ENCODE peak calls at places on chromosome 18, in nine cellular contexts. U is right lobe of liver; V is heart right ventricle; F is uterus; D is CD8-positive, alpha-beta T cell; P is mucosa of descending colon; G is suprapubic skin; O is OCI-LY7; Y is GM23338. Z is an unnamed sample. For H3K4me1, the result is how much of the 10 kb centered on the place peaks cover.

GRCh38 chr18:40962784-40963183 is 992.2 kb upstream of the PIK3C3 start:
- DNase-seq in U (no peak), Y (no peak), G (no peak), V (no peak), P (no peak), D (no peak), F (no peak), O (no peak), Z (no peak)

GRCh38 chr18:36953047-36953446 is 124.1 kb downstream of the KIAA1328 start:
- DNase-seq in O (no peak), P (no peak), Y (no peak), G (no peak), U (no peak), V (no peak), F (no peak), D (no peak), Z (no peak)

GRCh38 chr18:26941608-26942007 is 76.1 kb upstream of the AQP4 start:
- DNase-seq in V (no peak), F (no peak), O (no peak), P (no peak), U (no peak), Y (no peak), D (no peak), G (no peak), Z (no peak)

GRCh38 chr18:15165048-15165447 is 417.1 kb downstream of the ANKRD30B start:
- DNase-seq in Y (no peak), V (no peak), D (no peak), F (no peak), P (no peak), U (peak), O (no peak), G (no peak), Z (no peak)

GRCh38 chr18:7872569-7872968 is 305.5 kb downstream of the PTPRM start:
- DNase-seq in U (no peak), G (no peak), Y (no peak), P (no peak), F (no peak), V (no peak), O (no peak), D (no peak), Z (no peak)

GRCh38 chr18:27712066-27712465 is 464.9 kb downstream of the CDH2 start:
- DNase-seq in P (no peak), G (no peak), D (no peak), U (no peak), F (no peak), Y (peak), V (no peak), O (no peak), Z (no peak)

GRCh38 chr18:9854801-9855676 is 30.7 kb upstream of the TXNDC2 start:
- DNase-seq in D (no peak), P (no peak), G (no peak), U (no peak), Y (no peak), V (no peak), O (no peak), F (peak), Z (peak)

GRCh38 chr18:25662247-25662646 is 310.3 kb upstream of the ZNF521 start:
- DNase-seq in Y (no peak), V (no peak), U (no peak), O (no peak), P (no peak), G (no peak), D (no peak), F (no peak), Z (no peak)

GRCh38 chr18:500230-500555 is 308 bp downstream of the COLEC12 start:
- DNase-seq in U (no peak), G (no peak), D (no peak), F (peak), Y (peak), P (no peak), O (no peak), V (no peak), Z (no peak)

GRCh38 chr18:61333271-61333745 is at the start of gene CDH20:
- DNase-seq in P (no peak), F (no peak), D (no peak), G (no peak), V (no peak), U (no peak), O (no peak), Y (peak), Z (no peak)

GRCh38 chr18:74082476-74083070 is 65.1 kb downstream of the FBXO15 start:
- DNase-seq in P (peak), D (peak), Y (peak), U (no peak), F (no peak), G (no peak), O (peak), V (peak), Z (no peak)

GRCh38 chr18:80244956-80245730 is 2.2 kb downstream of the PARD6G start:
- DNase-seq in V (no peak), U (no peak), P (no peak), O (no peak), G (peak), F (no peak), Y (no peak), D (peak), Z (no peak)

GRCh38 chr18:41881285-41881684 is 73.7 kb upstream of the PIK3C3 start:
- DNase-seq in U (no peak), O (no peak), D (no peak), P (no peak), Y (no peak), F (no peak), V (no peak), G (no peak), Z (no peak)

GRCh38 chr18:3619222-3619621 is 169.2 kb downstream of the TGIF1 start:
- DNase-seq in G (no peak), F (no peak), Y (no peak), D (no peak), O (no peak), P (no peak), U (no peak), V (no peak), Z (no peak)

DNA sequence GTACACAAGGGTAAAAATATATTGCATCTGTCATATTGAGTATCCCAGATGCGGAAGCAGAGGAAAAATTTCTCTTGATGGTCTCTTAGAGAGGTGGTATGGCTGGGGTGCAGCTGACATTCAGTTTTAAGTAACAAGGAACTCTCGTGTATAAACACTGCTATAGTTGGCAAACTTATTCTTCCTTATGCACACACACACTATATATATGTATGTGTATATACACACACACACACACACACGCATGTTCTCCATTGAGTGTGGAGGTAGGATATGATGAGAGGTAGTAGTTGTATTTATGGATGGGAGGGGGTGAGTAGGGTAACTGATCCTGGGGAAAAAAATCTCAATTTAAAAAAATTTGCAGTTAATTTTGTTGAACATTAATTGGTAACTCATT is 10.6 kb downstream of the PHLPP1 start:
- DNase-seq in P (no peak), O (no peak), V (no peak), D (no peak), U (no peak), Y (no peak), F (no peak), G (no peak), Z (no peak)
- H3K4me1 ChIP-seq in P (under half), O (under half), V (under half), D (under half), U (under half), Y (under half), F (under half), G (under half), Z (under half)

DNA sequence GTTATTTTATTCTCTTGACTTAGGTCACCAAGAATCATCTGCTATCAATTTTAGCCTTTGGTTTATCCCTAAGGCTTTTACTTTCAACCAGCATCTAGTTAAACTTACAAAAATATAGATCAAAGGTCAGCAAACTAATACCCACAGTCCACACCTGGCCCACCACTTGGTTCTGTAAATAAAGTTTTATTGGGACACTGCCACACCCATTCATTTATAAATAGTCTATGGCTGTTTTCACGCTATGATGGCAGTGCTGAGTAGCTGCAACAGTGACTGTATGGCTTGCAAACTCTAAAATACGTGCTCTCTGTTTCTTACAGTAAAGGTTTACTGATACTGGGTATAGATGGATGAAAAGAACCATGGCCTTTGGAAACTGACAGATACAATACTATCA is 107.0 kb downstream of the MEP1B start:
- DNase-seq in V (no peak), D (no peak), Y (no peak), O (no peak), G (no peak), U (no peak), F (no peak), P (no peak), Z (no peak)
- TF ChIP-seq CTCF in V (no peak), D (no peak), Y (no peak), O (no peak), G (no peak), U (no peak), F (no peak), P (no peak), Z (no peak)

GRCh38 chr18:13260927-13261471 is 42.4 kb downstream of the LDLRAD4 start:
- DNase-seq in Y (no peak), O (no peak), P (no peak), F (no peak), D (no peak), G (peak), V (no peak), U (no peak), Z (no peak)
- H3K4me3 ChIP-seq in Y (no peak), O (no peak), P (no peak), F (no peak), D (no peak), G (peak), V (no peak), U (no peak), Z (no peak)

GRCh38 chr18:75213610-75214009 is 3.0 kb downstream of the TSHZ1 start:
- DNase-seq in F (no peak), G (no peak), O (no peak), V (no peak), U (no peak), Y (no peak), D (no peak), P (no peak), Z (no peak)

GRCh38 chr18:75215663-75216062 is 5.1 kb downstream of the TSHZ1 start:
- DNase-seq in Y (no peak), F (no peak), U (no peak), D (no peak), V (no peak), P (no peak), G (no peak), O (no peak), Z (no peak)

GRCh38 chr18:75216926-75217303 is 6.3 kb downstream of the TSHZ1 start:
- DNase-seq in Y (no peak), D (no peak), O (no peak), G (no peak), P (peak), F (no peak), U (peak), V (no peak), Z (no peak)

GRCh38 chr18:75216212-75216925 is 5.8 kb downstream of the TSHZ1 start:
- DNase-seq in U (no peak), G (no peak), F (no peak), O (no peak), V (no peak), P (no peak), D (no peak), Y (no peak), Z (no peak)

DNA sequence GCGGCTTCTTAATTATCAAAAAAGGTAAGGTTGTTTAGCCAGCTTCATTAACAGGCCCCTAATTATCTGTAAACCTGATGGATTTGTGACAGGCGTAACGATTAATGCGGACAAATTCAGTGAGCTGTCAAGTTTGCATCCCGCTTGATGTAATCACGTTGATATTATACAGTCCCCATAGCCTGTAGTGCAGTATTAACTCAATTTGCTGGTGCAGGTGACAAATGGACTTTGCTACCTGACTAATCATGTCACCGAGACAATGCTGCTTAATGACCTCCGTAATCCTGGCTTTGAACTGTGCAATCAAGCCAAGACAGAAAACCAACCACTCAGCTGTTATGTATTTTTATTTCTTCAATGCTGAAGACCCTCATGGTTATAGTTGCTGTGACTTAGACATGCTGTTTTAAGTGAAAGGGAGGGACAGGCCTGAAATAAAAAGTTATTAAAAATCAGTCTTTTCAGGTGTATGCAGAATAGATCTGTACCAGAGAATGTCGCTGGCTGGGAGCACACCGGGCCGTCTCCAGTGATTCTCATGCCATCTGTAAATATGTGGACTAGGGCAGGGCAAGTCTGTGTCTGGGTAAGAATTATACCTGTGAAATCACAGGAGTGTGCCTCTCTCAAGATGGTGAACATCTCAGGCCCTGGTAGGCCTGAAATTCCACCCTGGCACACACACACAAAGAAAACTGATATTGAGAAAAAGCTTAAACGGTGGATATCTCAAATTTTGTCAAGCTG is 4.3 kb downstream of the TSHZ1 start:
- DNase-seq in D (no peak), P (no peak), G (no peak), V (no peak), Y (no peak), F (no peak), O (no peak), U (no peak), Z (no peak)
- H3K4me1 ChIP-seq in D (half or more), P (half or more), G (half or more), V (half or more), Y (under half), F (under half), O (under half), U (under half), Z (half or more)